ENCODE peak calls at places on chromosomes 1 and 21, in nine cellular contexts. T, J, C, I, O, A, B, N and M are unnamed samples. For H3K4me1, the result is how much of the 10 kb centered on the place peaks cover.

GRCh38 chr1:229704157-229704556 is 78.1 kb downstream of the URB2 start:
- DNase-seq in T (no peak), J (no peak), C (no peak), I (no peak), O (no peak), A (no peak), B (no peak), N (no peak), M (no peak)

GRCh38 chr1:214952648-214953047 is 129.9 kb upstream of the KCNK2 start:
- DNase-seq in T (no peak), J (no peak), C (no peak), I (no peak), O (peak), A (no peak), B (no peak), N (no peak), M (no peak)

GRCh38 chr1:212749924-212750535 is 41.5 kb downstream of the NSL1 start:
- DNase-seq in T (no peak), J (peak), C (peak), I (no peak), O (no peak), A (no peak), B (no peak), N (no peak), M (no peak)

GRCh38 chr1:47592296-47592975 is 154.6 kb downstream of the FOXD2 start:
- DNase-seq in T (no peak), J (no peak), C (no peak), I (no peak), O (no peak), A (no peak), B (no peak), N (no peak), M (no peak)

GRCh38 chr1:1908506-1908791 is 6.6 kb upstream of the CALML6 start:
- DNase-seq in T (peak), J (no peak), C (peak), I (peak), O (no peak), A (no peak), B (no peak), N (peak), M (no peak)

GRCh38 chr1:56160916-56161315 is 418.4 kb downstream of the PLPP3 start:
- DNase-seq in T (no peak), J (no peak), C (no peak), I (no peak), O (no peak), A (no peak), B (no peak), N (no peak), M (no peak)

GRCh38 chr1:227899141-227899819 is 48.5 kb downstream of the WNT9A start:
- DNase-seq in T (peak), J (no peak), C (no peak), I (peak), O (peak), A (no peak), B (no peak), N (peak), M (no peak)

GRCh38 chr1:243658596-243659105 is 191.4 kb downstream of the AKT3 start:
- DNase-seq in T (no peak), J (no peak), C (no peak), I (no peak), O (no peak), A (no peak), B (no peak), N (no peak), M (no peak)

GRCh38 chr1:66553846-66554245 is 19.9 kb downstream of the SGIP1 start:
- DNase-seq in T (no peak), J (peak), C (no peak), I (no peak), O (no peak), A (no peak), B (no peak), N (no peak), M (no peak)

GRCh38 chr1:212124891-212125582 is 89.5 kb downstream of the DTL start:
- DNase-seq in T (no peak), J (peak), C (no peak), I (no peak), O (no peak), A (no peak), B (no peak), N (peak), M (peak)

GRCh38 chr1:3968851-3969250 is 68.8 kb upstream of the C1orf174 start:
- DNase-seq in T (no peak), J (no peak), C (no peak), I (no peak), O (peak), A (no peak), B (no peak), N (no peak), M (no peak)

GRCh38 chr1:19582318-19582717 is 61.8 kb upstream of the NBL1 start:
- DNase-seq in T (no peak), J (no peak), C (peak), I (peak), O (peak), A (peak), B (peak), N (peak), M (no peak)

GRCh38 chr1:32351077-32351858 is 11.0 kb downstream of the FAM229A start:
- DNase-seq in T (peak), J (peak), C (peak), I (peak), O (peak), A (peak), B (peak), N (peak), M (peak)

GRCh38 chr1:228236744-228237143 is 28.9 kb downstream of the OBSCN start:
- DNase-seq in T (no peak), J (peak), C (no peak), I (no peak), O (peak), A (no peak), B (peak), N (peak), M (no peak)

GRCh38 chr1:167221126-167221803 is 579 bp downstream of the POU2F1 start:
- DNase-seq in T (no peak), J (no peak), C (no peak), I (peak), O (peak), A (no peak), B (peak), N (no peak), M (no peak)

GRCh38 chr1:168774241-168774640 is 45.2 kb upstream of the DPT start:
- DNase-seq in T (peak), J (no peak), C (no peak), I (peak), O (no peak), A (peak), B (no peak), N (no peak), M (no peak)

GRCh38 chr1:223678841-223679240 is 13.3 kb upstream of the CAPN8 start:
- DNase-seq in T (no peak), J (no peak), C (no peak), I (no peak), O (no peak), A (no peak), B (no peak), N (no peak), M (no peak)
- H3K4me1 ChIP-seq in T (under half), J (under half), C (under half), I (under half), O (under half), A (under half), B (under half), N (under half), M (under half)

GRCh38 chr1:153659656-153660055 is 1.2 kb downstream of the SNAPIN start:
- DNase-seq in T (peak), J (no peak), C (no peak), I (no peak), O (no peak), A (no peak), B (no peak), N (no peak), M (no peak)

GRCh38 chr1:153659175-153659534 is 652 bp downstream of the SNAPIN start:
- DNase-seq in T (no peak), J (no peak), C (no peak), I (no peak), O (no peak), A (no peak), B (no peak), N (no peak), M (no peak)

GRCh38 chr1:153661111-153661708 is 2.7 kb downstream of the SNAPIN start:
- DNase-seq in T (no peak), J (no peak), C (no peak), I (no peak), O (no peak), A (no peak), B (no peak), N (no peak), M (no peak)

GRCh38 chr1:153655333-153655732 is 3.2 kb upstream of the SNAPIN start:
- DNase-seq in T (peak), J (no peak), C (no peak), I (no peak), O (no peak), A (no peak), B (no peak), N (no peak), M (no peak)

DNA sequence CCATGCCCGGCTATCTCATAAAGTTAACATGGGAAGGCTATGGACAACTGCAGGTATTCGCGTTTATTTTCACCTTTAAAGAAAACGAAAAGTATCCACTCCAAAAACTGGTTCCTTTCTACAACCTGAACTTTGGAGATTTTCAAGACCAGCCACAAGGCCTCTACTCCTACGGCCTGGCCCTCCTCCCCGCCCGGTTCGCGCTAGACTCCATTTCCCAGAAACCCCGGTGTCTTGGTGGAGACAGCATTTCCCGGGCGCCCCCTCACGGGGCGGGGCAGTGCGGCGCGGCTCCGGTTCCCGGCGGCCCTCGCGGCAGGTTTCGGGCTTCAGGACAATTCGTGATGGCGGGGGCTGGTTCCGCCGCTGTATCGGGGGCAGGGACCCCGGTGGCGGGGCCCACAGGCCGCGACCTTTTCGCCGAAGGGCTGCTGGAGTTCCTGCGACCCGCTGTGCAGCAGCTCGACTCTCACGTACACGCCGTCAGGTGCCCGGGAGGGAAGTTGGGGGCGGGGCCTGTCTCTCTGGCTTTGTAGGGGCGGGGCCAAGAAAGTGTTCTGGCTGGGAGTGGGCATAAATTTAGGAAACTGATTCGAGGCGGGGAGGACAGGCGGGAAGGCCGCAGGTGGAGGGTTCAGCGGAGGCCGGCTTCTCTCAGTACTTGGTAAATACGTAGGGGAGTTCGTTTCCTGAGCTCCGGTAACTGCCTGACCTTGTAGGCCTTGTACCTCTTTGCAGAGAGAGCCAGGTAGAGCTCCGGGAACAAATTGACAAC is at the start of gene SNAPIN:
- DNase-seq in T (peak), J (peak), C (peak), I (peak), O (peak), A (peak), B (peak), N (peak), M (peak)
- TF ChIP-seq POLR2A in T (peak), J (peak), C (peak), I (peak), O (peak), A (no peak), B (no peak), N (peak), M (peak)

GRCh38 chr1:206715552-206716518 is 31.1 kb downstream of the MAPKAPK2 start:
- DNase-seq in T (peak), J (no peak), C (no peak), I (no peak), O (no peak), A (no peak), B (no peak), N (no peak), M (no peak)

GRCh38 chr1:206713070-206713469 is 28.4 kb downstream of the MAPKAPK2 start:
- DNase-seq in T (peak), J (no peak), C (no peak), I (no peak), O (no peak), A (no peak), B (no peak), N (no peak), M (no peak)

GRCh38 chr1:206714331-206715058 is 29.8 kb downstream of the MAPKAPK2 start:
- DNase-seq in T (peak), J (peak), C (no peak), I (no peak), O (no peak), A (no peak), B (no peak), N (peak), M (no peak)

GRCh38 chr1:206715120-206715519 is 30.4 kb downstream of the MAPKAPK2 start:
- DNase-seq in T (peak), J (no peak), C (no peak), I (no peak), O (no peak), A (no peak), B (no peak), N (no peak), M (no peak)

DNA sequence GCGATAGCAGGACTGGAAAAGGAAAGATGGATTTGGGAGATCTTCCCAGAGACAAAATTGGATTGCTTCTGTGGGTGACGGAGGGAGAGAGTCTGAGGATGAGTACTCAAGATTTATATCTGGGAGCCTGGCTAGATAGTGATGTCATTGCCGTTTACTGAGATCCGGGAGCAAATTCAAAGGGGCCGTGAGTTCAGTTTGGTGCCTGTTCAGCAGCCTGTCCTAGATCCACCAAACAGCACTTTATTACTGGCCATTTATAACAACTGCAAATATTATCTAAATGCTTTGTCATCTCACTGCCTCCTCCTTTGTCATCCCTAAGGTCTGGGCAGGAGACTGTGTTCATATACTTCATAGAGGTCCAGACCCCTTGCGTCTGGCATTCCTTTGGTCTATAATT is 29.2 kb downstream of the MAPKAPK2 start:
- DNase-seq in T (peak), J (peak), C (no peak), I (no peak), O (no peak), A (no peak), B (no peak), N (no peak), M (no peak)
- H3K4me1 ChIP-seq in T (half or more), J (under half), C (half or more), I (under half), O (under half), A (half or more), B (half or more), N (half or more), M (under half)

GRCh38 chr1:38992450-38993111 is 1.5 kb downstream of the AKIRIN1 start:
- DNase-seq in T (no peak), J (no peak), C (no peak), I (no peak), O (no peak), A (no peak), B (no peak), N (no peak), M (no peak)
- TF ChIP-seq POLR2A in T (no peak), J (no peak), C (no peak), I (no peak), O (peak), A (no peak), B (no peak), N (no peak), M (no peak)

DNA sequence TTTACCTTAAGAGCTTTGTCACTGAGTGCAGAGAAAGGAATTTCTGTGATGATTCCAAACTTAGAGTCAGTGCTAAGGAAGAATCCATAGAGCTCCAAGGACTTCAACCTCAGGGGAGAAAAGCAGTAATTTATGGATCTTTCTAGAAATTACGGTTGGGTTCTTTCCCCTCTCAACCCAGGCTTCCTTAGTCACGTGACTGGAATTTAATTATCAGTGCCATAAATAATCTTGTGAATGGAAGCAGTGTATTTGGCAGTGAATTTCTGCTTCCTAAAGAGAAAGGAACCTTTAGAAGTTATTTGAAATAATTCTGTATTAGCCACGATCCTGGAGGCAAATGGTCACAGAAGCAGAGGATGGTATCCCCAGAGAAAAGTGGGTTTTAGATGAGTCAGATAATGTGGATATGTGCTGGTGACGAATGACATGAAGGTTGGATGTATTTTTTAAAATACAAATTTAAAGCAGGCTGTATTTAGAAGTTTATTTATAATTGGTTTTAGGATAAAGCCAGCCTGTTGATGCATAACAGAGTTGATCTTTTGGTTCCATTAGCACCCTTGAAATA is 89.6 kb downstream of the NFIA start:
- DNase-seq in T (no peak), J (no peak), C (no peak), I (no peak), O (no peak), A (no peak), B (no peak), N (no peak), M (no peak)
- H3K4me1 ChIP-seq in T (half or more), J (under half), C (under half), I (under half), O (under half), A (half or more), B (half or more), N (half or more), M (half or more)

GRCh38 chr1:198158766-198159589 is 2.2 kb downstream of the NEK7 start:
- DNase-seq in T (peak), J (peak), C (peak), I (peak), O (peak), A (peak), B (peak), N (peak), M (peak)
- TF ChIP-seq POLR2A in T (peak), J (peak), C (peak), I (no peak), O (peak), A (no peak), B (no peak), N (peak), M (no peak)

DNA sequence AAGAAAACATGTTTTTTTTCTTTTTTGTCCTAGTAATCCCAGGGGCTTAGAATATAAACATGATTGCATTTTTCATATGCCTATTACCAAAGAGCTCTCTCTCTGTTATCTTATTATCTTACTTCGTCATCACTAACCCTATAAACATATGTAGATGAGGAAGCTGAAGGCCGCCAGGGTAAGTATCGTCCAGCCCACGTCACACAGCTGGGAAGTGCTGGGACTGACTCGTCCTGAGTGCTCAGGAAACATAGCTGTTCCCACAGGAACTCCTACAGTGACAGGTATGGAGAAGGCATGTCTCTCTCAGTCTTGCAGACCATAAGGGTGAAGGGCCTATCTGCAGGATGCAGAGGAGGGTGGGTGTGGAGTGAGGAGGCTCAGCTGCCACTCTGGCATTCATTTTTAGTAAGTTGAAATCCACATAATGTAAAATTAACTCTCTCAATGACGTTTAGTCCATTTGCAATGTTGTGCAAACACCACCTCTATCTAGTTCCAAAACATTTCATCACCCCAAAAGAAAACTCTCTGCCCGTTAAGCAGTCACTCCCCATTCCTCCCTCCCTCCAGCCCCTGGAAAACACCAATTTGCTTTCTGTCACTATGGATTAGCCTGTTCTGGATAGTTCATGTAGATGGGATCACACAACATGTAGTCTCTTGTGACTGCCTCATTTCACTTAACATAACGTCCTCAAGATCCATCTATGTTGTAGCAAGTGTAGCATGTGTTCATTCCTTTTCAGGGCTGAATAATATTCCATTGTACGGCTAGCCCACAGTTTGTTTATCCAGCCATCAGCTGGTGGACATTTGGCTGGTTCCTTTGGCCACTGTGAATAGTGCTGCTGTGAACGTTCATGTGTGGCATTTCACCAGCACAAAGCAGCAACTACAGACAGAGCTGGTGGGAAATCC is 68.3 kb downstream of the TCP10L start:
- DNase-seq in T (peak), J (peak), C (no peak), I (peak), O (no peak), A (no peak), B (no peak), N (no peak), M (no peak)
- H3K4me1 ChIP-seq in T (under half), J (under half), C (under half), I (under half), O (under half), A (under half), B (under half), N (under half), M (under half)

GRCh38 chr1:248837794-248838356 is at the start of gene ZNF672:
- DNase-seq in T (peak), J (peak), C (peak), I (peak), O (peak), A (peak), B (peak), N (peak), M (peak)
- TF ChIP-seq POLR2A in T (no peak), J (no peak), C (peak), I (peak), O (peak), A (peak), B (no peak), N (peak), M (peak)

DNA sequence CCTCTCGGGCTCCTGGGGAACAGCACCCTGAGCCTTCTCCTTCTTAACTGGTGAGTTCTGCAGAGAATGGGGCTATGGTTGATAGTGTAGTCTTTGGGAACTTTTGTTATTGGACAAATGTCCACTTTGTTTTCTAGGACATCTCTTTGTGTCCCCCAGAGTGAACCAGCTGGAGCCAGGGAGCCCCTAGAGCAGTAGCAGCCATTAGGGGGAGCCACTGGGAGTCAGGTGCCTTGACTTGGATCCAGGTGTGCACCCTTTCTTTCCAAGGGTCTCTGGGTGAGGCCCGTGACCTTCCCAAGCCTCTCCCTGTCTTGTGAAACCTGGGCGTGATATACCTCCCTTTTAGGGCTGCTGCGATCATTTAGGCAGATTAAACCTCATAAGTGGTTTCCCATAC is 36.9 kb downstream of the ABCG1 start:
- DNase-seq in T (no peak), J (no peak), C (no peak), I (no peak), O (no peak), A (no peak), B (no peak), N (no peak), M (no peak)
- H3K4me1 ChIP-seq in T (under half), J (under half), C (under half), I (under half), O (under half), A (under half), B (under half), N (under half), M (under half)

GRCh38 chr21:45319461-45320211 is 31.9 kb upstream of the POFUT2 start:
- DNase-seq in T (peak), J (peak), C (no peak), I (peak), O (no peak), A (peak), B (no peak), N (no peak), M (no peak)
- TF ChIP-seq POLR2A in T (no peak), J (no peak), C (no peak), I (no peak), O (no peak), A (no peak), B (no peak), N (no peak), M (no peak)